ENCODE peak calls at places on chromosomes 4 and X, in five cellular contexts. M, H, O, B and P are unnamed samples.
A peak's percentile ranks its signal among the peaks of the same experiment; 100 is the strongest.

GRCh38 chrX:115344885-115345653 is 55.6 kb downstream of the LUZP4 start:
- DNase-seq in H (peak; percentile 0), O (no peak), B (no peak), M (peak; percentile 91), P (peak; percentile 26)

GRCh38 chr4:173766231-173766630 is 236.2 kb upstream of the HAND2 start:
- DNase-seq in O (no peak), B (no peak), H (no peak), M (no peak), P (no peak)

GRCh38 chr4:131978120-131978519 is 1171.0 kb upstream of the PCDH10 start:
- DNase-seq in H (no peak), O (no peak), M (no peak), B (no peak), P (no peak)

GRCh38 chr4:138775890-138776289 is 239.7 kb upstream of the NOCT start:
- DNase-seq in H (no peak), O (no peak), M (no peak), B (peak; percentile 0), P (no peak)

GRCh38 chrX:69424161-69424560 is 80.0 kb upstream of the NALF2 start:
- DNase-seq in M (peak; percentile 4), O (peak; percentile 10), B (no peak), H (no peak), P (no peak)

GRCh38 chr4:55758570-55758969 is 61.0 kb upstream of the EXOC1L start:
- DNase-seq in M (no peak), H (no peak), B (no peak), O (no peak), P (no peak)

GRCh38 chr4:89496851-89497250 is 189.3 kb upstream of the GPRIN3 start:
- DNase-seq in H (no peak), B (no peak), O (no peak), M (no peak), P (no peak)

GRCh38 chr4:88628746-88629145 is 36.5 kb downstream of the HERC3 start:
- DNase-seq in O (no peak), H (no peak), M (no peak), B (no peak), P (no peak)

GRCh38 chrX:13287816-13288215 is 32.0 kb downstream of the ATXN3L start:
- DNase-seq in O (peak; percentile 19), H (no peak), B (no peak), M (no peak), P (no peak)

GRCh38 chrX:38095971-38096529 is 89.7 kb downstream of the SYTL5 start:
- DNase-seq in M (no peak), B (no peak), O (no peak), H (no peak), P (no peak)

GRCh38 chrX:17521871-17522693 is 147.1 kb downstream of the NHS start:
- DNase-seq in H (no peak), M (no peak), O (peak; percentile 8), B (no peak), P (peak; percentile 38)

GRCh38 chr4:8144359-8144758 is 14.3 kb downstream of the ABLIM2 start:
- DNase-seq in M (no peak), H (no peak), O (no peak), B (no peak), P (no peak)

GRCh38 chr4:8297691-8298485 is 28.3 kb downstream of the HTRA3 start:
- DNase-seq in M (no peak), B (no peak), O (no peak), H (no peak), P (peak; percentile 13)

GRCh38 chrX:32894679-32895078 is 316.7 kb downstream of the DMD start:
- DNase-seq in M (no peak), H (no peak), B (no peak), O (no peak), P (no peak)

GRCh38 chrX:48896611-48897011 is 957 bp downstream of the TIMM17B start:
- DNase-seq in H (no peak), M (no peak), B (no peak), O (peak; percentile 28), P (no peak)

DNA sequence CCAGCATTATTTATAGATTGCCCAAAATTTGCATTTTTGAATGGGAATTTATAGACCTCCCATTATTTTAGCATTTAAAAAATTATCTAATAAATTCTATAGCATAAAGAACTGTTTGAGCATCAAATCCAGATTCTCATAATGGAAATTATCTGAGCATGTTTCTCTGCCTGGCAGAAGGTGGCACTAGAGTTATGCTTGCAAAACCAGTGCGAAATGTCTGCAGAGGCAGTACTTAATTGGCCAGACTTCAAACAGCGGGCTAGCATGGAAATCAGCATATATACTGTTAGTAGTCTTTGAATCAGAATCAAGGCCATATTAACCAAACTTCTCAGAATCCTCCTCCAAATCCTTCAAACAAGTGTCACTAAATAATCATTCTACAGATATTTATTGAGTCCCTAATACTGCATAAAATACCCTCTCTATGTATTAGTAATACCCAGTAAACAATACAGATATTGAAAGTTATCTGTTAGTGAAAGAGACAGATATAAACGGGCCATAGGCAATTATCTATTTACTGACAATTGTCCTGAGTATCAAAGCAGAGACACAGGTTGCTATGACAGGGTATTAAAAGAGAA is 78.7 kb upstream of the DCLK2 start:
- DNase-seq in O (no peak), H (no peak), B (no peak), M (peak; percentile 32), P (no peak)
- TF ChIP-seq ATF2 in O (no peak), H (no peak), B (no peak), M (no peak), P (no peak)

DNA sequence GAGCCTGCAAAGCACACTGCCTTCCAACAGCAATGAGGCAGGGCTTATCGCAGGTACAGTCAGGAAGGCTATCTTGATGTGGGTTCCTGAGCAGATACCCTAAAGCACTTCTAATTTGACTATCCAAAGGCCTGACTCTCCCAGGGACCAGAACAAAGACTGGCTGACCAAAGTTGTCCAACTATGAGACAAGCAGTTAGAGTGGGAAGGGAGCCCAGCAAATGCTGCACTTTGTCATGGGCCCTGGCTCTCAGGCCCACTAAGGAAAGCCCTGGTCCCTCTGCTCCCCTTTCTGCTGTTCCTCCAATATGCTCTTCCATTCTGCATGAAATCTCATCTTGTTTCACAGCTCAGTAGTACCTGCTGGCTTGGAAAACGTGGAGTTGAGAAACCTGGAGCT is 391.0 kb downstream of the RAB28 start:
- DNase-seq in M (no peak), O (no peak), H (no peak), B (no peak), P (no peak)
- TF ChIP-seq ATF2 in M (no peak), O (no peak), H (no peak), B (no peak), P (no peak)

DNA sequence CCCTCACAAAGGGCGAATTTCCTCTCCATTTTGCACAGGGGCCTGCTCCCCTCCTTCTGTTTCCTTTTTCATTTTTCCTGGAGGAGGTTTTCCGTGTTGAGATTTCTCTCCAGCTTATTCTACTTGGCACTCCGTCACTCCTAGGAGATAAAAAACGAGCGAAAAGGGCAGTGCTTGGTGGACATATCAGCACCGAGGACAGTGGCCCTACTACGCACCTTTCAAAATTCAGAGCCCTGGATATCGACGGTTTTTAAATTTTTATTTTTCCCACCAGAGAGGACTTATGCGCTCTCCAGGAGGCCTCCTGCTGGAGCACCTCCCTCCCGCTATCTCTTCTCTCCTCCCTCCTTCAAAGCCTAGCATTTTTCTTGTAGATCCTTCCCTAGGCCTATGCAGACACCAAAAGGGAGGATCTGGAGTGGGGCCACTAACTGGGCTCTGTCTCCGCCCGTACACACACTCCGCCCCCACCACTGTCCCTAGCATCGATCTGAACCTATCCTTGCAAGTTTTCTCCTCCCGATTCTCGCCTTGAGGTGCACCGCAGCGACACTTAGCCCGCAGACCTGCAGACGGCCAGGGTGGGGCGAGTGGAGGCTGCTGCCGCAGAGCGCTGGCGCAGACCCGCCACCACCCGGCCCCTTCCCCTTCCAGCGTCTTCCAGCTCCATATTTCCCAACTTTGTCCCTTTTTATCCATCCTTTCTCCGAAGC is 8.5 kb upstream of the TCEAL9 start:
- DNase-seq in O (no peak), B (no peak), M (no peak), H (no peak), P (peak; percentile 28)
- TF ChIP-seq ATF2 in O (no peak), B (no peak), M (no peak), H (no peak), P (no peak)

DNA sequence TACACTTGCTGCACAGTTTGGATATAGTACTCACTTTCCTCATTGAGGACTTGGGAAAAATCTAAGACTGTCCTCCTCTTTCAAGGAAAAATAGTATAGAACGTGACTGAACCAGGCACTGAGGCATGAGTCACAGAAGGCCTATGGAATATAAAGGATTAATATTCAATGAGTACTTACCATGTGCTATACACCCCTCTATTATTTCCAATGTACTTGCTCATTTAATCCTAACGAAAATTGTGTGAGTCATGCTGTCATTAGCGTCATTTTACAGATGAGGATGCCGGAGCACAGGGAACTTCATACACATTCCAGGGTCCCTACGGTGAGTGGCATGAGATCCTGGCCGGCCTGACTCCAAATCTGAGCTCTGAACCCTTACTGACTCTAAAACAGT is 2136.2 kb upstream of the TENM3 start:
- DNase-seq in M (no peak), H (no peak), B (no peak), O (no peak), P (no peak)
- TF ChIP-seq ATF2 in M (no peak), H (no peak), B (no peak), O (no peak), P (no peak)

GRCh38 chr4:152935661-152936445 is at the start of gene FHDC1:
- DNase-seq in M (no peak), B (no peak), H (no peak), O (peak; percentile 86), P (peak; percentile 86)
- TF ChIP-seq ATF2 in M (no peak), B (no peak), H (no peak), O (no peak), P (no peak)

GRCh38 chrX:140480765-140481164 is 24.1 kb downstream of the SOX3 start:
- DNase-seq in O (no peak), M (no peak), B (no peak), H (no peak), P (no peak)
- TF ChIP-seq ATF2 in O (no peak), M (no peak), B (no peak), H (no peak), P (no peak)

GRCh38 chr4:52848255-52848654 is 13.9 kb upstream of the RASL11B start:
- DNase-seq in B (no peak), M (no peak), O (no peak), H (no peak), P (no peak)
- TF ChIP-seq ATF2 in B (no peak), M (no peak), O (no peak), H (no peak), P (no peak)